ENCODE peak calls at places on chromosomes 4 and X, in five cellular contexts. F is endodermal cell, M is neural progenitor cell, A is heart right ventricle, E is RWPE1. B is an unnamed sample.

GRCh38 chrX:74450803-74451449 is 29.6 kb downstream of the SLC16A2 start:
- DNase-seq in F (no peak), M (no peak), A (no peak), E (peak; percentile 61), B (peak; percentile 96)

GRCh38 chrX:154457491-154458115 is 478 bp upstream of the PLXNA3 start:
- DNase-seq in F (peak; percentile 83), M (peak; percentile 71), A (peak; percentile 36), E (no peak), B (no peak)

GRCh38 chrX:39059866-39060265 is 258.6 kb downstream of the MID1IP1 start:
- DNase-seq in F (no peak), M (no peak), A (no peak), E (no peak), B (no peak)

GRCh38 chr4:77473509-77473908 is 132.1 kb upstream of the CXCL13 start:
- DNase-seq in F (peak; percentile 64), M (peak; percentile 37), A (no peak), E (no peak), B (peak; percentile 8)

GRCh38 chrX:154368630-154369452 is 5.6 kb downstream of the FLNA start:
- DNase-seq in F (peak; percentile 78), M (peak; percentile 27), A (peak; percentile 71), E (peak; percentile 79), B (peak; percentile 95)

GRCh38 chr4:13399257-13399656 is 84.9 kb downstream of the RAB28 start:
- DNase-seq in F (no peak), M (no peak), A (no peak), E (no peak), B (peak; percentile 49)

GRCh38 chr4:188680004-188680666 is 540.9 kb downstream of the TRIML1 start:
- DNase-seq in F (no peak), M (no peak), A (no peak), E (no peak), B (no peak)

GRCh38 chrX:22278375-22278774 is 5.7 kb downstream of the CBLL2 start:
- DNase-seq in F (peak; percentile 54), M (no peak), A (no peak), E (no peak), B (no peak)

GRCh38 chr4:96149911-96150310 is 310.0 kb downstream of the PDHA2 start:
- DNase-seq in F (no peak), M (no peak), A (no peak), E (no peak), B (no peak)

GRCh38 chr4:113708250-113708649 is 53.3 kb downstream of the CAMK2D start:
- DNase-seq in F (no peak), M (no peak), A (no peak), E (no peak), B (peak; percentile 36)

GRCh38 chr4:159435561-159436023 is 332.7 kb downstream of the RAPGEF2 start:
- DNase-seq in F (no peak), M (no peak), A (no peak), E (no peak), B (no peak)

GRCh38 chr4:131584587-131584986 is 1564.5 kb upstream of the PCDH10 start:
- DNase-seq in F (no peak), M (no peak), A (no peak), E (peak; percentile 65), B (no peak)

GRCh38 chr4:145388043-145388442 is 93.6 kb upstream of the SMAD1 start:
- DNase-seq in F (no peak), M (no peak), A (no peak), E (no peak), B (no peak)

GRCh38 chr4:99090511-99090910 is 1.9 kb upstream of the ADH5 start:
- DNase-seq in F (no peak), M (no peak), A (no peak), E (no peak), B (peak; percentile 41)
- H3K27ac ChIP-seq in F (no peak overlapping the region), M (peak overlapping the region; percentile 24), A (no peak overlapping the region), E (no peak overlapping the region), B (no peak overlapping the region)

GRCh38 chr4:22094217-22094616 is 145.6 kb upstream of the KCNIP4 start:
- DNase-seq in F (no peak), M (no peak), A (no peak), E (no peak), B (no peak)

GRCh38 chr4:22090655-22091350 is 142.2 kb upstream of the KCNIP4 start:
- DNase-seq in F (no peak), M (no peak), A (no peak), E (no peak), B (peak; percentile 37)

GRCh38 chr4:22093126-22093525 is 144.6 kb upstream of the KCNIP4 start:
- DNase-seq in F (no peak), M (no peak), A (no peak), E (no peak), B (no peak)

GRCh38 chr4:22091906-22092305 is 143.3 kb upstream of the KCNIP4 start:
- DNase-seq in F (no peak), M (no peak), A (no peak), E (no peak), B (no peak)

GRCh38 chr4:22091351-22091731 is 142.8 kb upstream of the KCNIP4 start:
- DNase-seq in F (peak; percentile 53), M (peak; percentile 37), A (no peak), E (no peak), B (no peak)
- TF ChIP-seq CTCF in F (peak; percentile 51), M (peak; percentile 36), A (no peak), E (no peak), B (no peak)

DNA sequence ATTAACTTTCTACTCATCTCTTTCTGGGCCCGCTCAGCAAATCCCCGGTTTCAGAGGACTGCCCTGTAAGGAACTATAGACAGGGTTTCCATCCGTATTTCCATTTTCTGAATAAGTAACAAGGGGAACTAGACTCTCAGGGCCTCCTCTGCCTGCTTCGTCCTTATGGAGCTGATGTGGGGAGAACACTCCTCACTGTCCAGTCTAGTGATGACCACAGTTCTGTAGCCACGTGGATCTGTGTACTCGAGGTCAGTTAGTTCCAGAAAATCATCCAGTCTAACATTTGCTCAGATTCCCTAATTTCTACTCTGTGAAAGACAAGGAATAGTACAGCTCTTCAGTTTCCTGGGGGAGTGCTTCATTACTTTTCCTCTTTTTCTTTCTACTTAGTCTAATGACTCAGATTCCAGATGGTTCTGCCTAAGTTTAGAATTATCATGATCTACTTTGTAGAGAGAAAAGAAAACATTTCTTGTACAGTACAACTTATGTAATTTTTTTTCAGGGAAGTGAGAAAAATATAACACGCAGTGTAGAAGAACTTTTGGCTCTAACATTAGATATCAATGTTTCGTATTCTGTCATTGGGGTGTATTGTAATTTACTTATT is 82.6 kb downstream of the SORBS2 start:
- DNase-seq in F (no peak), M (no peak), A (no peak), E (no peak), B (no peak)
- H3K27ac ChIP-seq in F (no peak overlapping the region), M (no peak overlapping the region), A (peak overlapping the region; percentile 61), E (no peak overlapping the region), B (no peak overlapping the region)

DNA sequence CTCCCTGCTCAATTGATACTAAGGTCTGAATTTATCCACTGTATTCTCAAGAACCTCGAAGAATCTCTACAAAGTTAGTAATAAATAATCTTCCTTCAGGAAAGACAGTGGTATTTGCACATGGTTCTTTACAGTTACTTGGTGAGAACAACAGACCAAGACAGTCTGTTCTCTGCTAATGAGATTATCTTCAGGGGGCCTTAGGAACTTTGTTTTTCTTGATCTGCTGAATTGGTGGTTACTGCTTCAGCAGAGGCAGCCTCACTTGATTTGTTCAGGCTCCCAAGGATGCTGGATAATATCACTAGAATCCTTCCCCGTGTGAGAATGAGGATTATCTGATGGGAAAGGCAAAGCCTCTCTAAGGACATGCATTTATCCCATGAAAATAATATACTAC is 64.8 kb downstream of the CBR4 start:
- DNase-seq in F (no peak), M (peak; percentile 72), A (no peak), E (no peak), B (no peak)
- TF ChIP-seq CTCF in F (no peak), M (no peak), A (no peak), E (no peak), B (no peak)

GRCh38 chrX:829145-829544 is 198.6 kb downstream of the SHOX start:
- DNase-seq in F (no peak), M (no peak), A (no peak), E (no peak), B (no peak)

GRCh38 chrX:826026-826425 is 195.4 kb downstream of the SHOX start:
- DNase-seq in F (no peak), M (no peak), A (no peak), E (no peak), B (no peak)

GRCh38 chrX:826448-826847 is 195.9 kb downstream of the SHOX start:
- DNase-seq in F (no peak), M (no peak), A (no peak), E (no peak), B (no peak)

GRCh38 chrX:830532-830931 is 199.9 kb downstream of the SHOX start:
- DNase-seq in F (no peak), M (no peak), A (no peak), E (no peak), B (no peak)
- H3K27ac ChIP-seq in F (no peak overlapping the region), M (no peak overlapping the region), A (no peak overlapping the region), E (no peak overlapping the region), B (no peak overlapping the region)

GRCh38 chr4:55794053-55794452 is 25.5 kb upstream of the EXOC1L start:
- DNase-seq in F (no peak), M (no peak), A (no peak), E (no peak), B (no peak)
- TF ChIP-seq CTCF in F (no peak), M (no peak), A (no peak), E (no peak), B (no peak)

DNA sequence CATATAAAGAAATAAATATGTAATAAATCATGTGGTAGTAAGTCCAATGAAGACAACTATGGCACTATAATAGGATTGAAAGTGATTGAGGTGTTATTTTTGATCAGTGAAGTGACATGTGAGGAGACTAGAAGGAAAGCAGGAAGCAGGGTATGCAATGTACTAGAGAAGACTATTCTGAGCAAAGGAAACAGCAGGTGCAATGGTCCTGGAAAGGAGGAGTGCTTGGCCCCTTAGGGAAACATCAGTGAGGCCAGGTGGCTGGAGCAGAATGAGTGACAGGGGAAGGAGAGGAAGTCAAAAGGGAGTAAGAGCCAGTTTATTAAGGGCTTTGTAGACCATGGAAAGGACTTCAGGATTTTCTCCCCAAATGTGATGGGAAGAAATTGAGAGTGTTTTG is 207.6 kb upstream of the HCCS start:
- DNase-seq in F (no peak), M (no peak), A (no peak), E (no peak), B (no peak)
- H3K27ac ChIP-seq in F (no peak overlapping the region), M (no peak overlapping the region), A (no peak overlapping the region), E (no peak overlapping the region), B (no peak overlapping the region)

DNA sequence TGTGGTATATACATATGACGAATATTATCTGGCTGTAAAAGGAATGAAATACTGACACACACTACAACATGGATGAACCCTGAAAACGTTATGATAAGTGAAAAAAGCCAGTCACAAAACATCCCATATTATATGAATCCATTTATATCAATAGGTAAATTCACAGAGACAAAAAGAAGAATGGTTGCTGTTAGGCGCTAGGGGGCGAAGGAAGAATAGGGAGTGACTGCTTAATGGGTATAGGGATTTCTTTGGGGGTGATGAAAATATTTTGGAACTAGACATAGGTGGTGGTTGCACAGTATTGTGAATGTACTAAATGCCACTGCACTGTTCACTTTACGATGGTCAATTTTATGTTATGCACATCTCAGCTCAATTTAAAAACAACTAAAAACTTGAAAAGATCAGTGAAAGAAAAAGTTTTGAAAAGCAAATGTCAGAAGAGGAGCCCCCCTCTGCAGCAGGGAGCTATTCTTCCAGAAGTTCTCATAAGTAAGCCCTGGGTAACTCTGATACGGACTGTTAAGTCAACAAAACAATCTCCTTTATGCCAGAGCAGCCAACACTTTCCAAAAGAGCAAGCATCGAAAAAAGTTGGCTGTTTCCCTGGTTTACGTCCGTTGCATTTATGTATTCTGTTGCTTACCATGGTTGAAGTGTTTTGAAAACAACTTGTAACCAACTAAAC is 96.3 kb upstream of the EGFL6 start:
- DNase-seq in F (no peak), M (no peak), A (no peak), E (no peak), B (no peak)
- TF ChIP-seq CTCF in F (peak; percentile 34), M (peak; percentile 33), A (no peak), E (no peak), B (no peak)

GRCh38 chr4:7647932-7648812 is 213.4 kb upstream of the PSAPL1 start:
- DNase-seq in F (no peak), M (no peak), A (no peak), E (no peak), B (peak; percentile 55)
- H3K27ac ChIP-seq in F (no peak overlapping the region), M (no peak overlapping the region), A (no peak overlapping the region), E (peak overlapping the region; percentile 98), B (peak overlapping the region; percentile 16)

B was measured in fibroblast of lung.